ENCODE peak calls at places on chromosomes 12 and 14, in four cellular contexts. One of them, this sample, is unnamed. For H3K4me1 and H3K9me3, the result is how much of the 10 kb centered on the place peaks cover.

GRCh38 chr12:53236443-53237111 is 4.6 kb upstream of the RARG start:
- DNase-seq in esophagus squamous epithelium: no peak
- DNase-seq in heart right ventricle: no peak
- DNase-seq in Peyer's patch: no peak
- DNase-seq in this sample: no peak

GRCh38 chr14:103736546-103737431 is 21.2 kb downstream of the ZFYVE21 start:
- DNase-seq in esophagus squamous epithelium: no peak
- DNase-seq in heart right ventricle: no peak
- DNase-seq in Peyer's patch: no peak
- DNase-seq in this sample: no peak

GRCh38 chr12:106883421-106883820 is 72.3 kb upstream of the TMEM263 start:
- DNase-seq in esophagus squamous epithelium: no peak
- DNase-seq in heart right ventricle: no peak
- DNase-seq in Peyer's patch: no peak
- DNase-seq in this sample: no peak

GRCh38 chr14:102964152-102964730 is 41.8 kb downstream of the AMN start:
- DNase-seq in esophagus squamous epithelium: no peak
- DNase-seq in heart right ventricle: no peak
- DNase-seq in Peyer's patch: no peak
- DNase-seq in this sample: no peak

GRCh38 chr12:56581418-56582145 is 48.5 kb downstream of the BAZ2A start:
- DNase-seq in esophagus squamous epithelium: no peak
- DNase-seq in heart right ventricle: no peak
- DNase-seq in Peyer's patch: no peak
- DNase-seq in this sample: no peak

GRCh38 chr12:122423258-122424165 is 1.0 kb upstream of the CLIP1 start:
- DNase-seq in esophagus squamous epithelium: no peak
- DNase-seq in heart right ventricle: peak
- DNase-seq in Peyer's patch: no peak
- DNase-seq in this sample: peak

GRCh38 chr12:106097011-106097410 is 41.7 kb downstream of the NUAK1 start:
- DNase-seq in esophagus squamous epithelium: no peak
- DNase-seq in heart right ventricle: no peak
- DNase-seq in Peyer's patch: no peak
- DNase-seq in this sample: no peak

GRCh38 chr14:63487724-63488123 is 55.5 kb downstream of the PPP2R5E start:
- DNase-seq in esophagus squamous epithelium: no peak
- DNase-seq in heart right ventricle: no peak
- DNase-seq in Peyer's patch: no peak
- DNase-seq in this sample: no peak

GRCh38 chr12:121688966-121689365 is 19.5 kb upstream of the MORN3 start:
- DNase-seq in esophagus squamous epithelium: no peak
- DNase-seq in heart right ventricle: no peak
- DNase-seq in Peyer's patch: no peak
- DNase-seq in this sample: no peak

GRCh38 chr14:105248368-105249174 is at the start of gene BTBD6:
- DNase-seq in esophagus squamous epithelium: no peak
- DNase-seq in heart right ventricle: peak
- DNase-seq in Peyer's patch: peak
- DNase-seq in this sample: peak
- H3K4me1 ChIP-seq in esophagus squamous epithelium: under half
- H3K4me1 ChIP-seq in heart right ventricle: under half
- H3K4me1 ChIP-seq in Peyer's patch: under half
- H3K4me1 ChIP-seq in this sample: under half

GRCh38 chr14:22488522-22489246 is 100.3 kb downstream of the DAD1 start:
- DNase-seq in esophagus squamous epithelium: no peak
- DNase-seq in heart right ventricle: no peak
- DNase-seq in Peyer's patch: no peak
- DNase-seq in this sample: no peak
- H3K27ac ChIP-seq in esophagus squamous epithelium: no peak
- H3K27ac ChIP-seq in heart right ventricle: peak
- H3K27ac ChIP-seq in Peyer's patch: peak
- H3K27ac ChIP-seq in this sample: no peak

GRCh38 chr14:106843951-106844483 is 1317.6 kb downstream of the TMEM121 start:
- DNase-seq in esophagus squamous epithelium: no peak
- DNase-seq in heart right ventricle: no peak
- DNase-seq in Peyer's patch: peak
- DNase-seq in this sample: peak

GRCh38 chr14:106843376-106843775 is 1317.0 kb downstream of the TMEM121 start:
- DNase-seq in esophagus squamous epithelium: no peak
- DNase-seq in heart right ventricle: no peak
- DNase-seq in Peyer's patch: no peak
- DNase-seq in this sample: no peak

GRCh38 chr14:106841701-106842100 is 1315.3 kb downstream of the TMEM121 start:
- DNase-seq in esophagus squamous epithelium: no peak
- DNase-seq in heart right ventricle: no peak
- DNase-seq in Peyer's patch: no peak
- DNase-seq in this sample: no peak

GRCh38 chr14:106844608-106845285 is 1318.4 kb downstream of the TMEM121 start:
- DNase-seq in esophagus squamous epithelium: no peak
- DNase-seq in heart right ventricle: peak
- DNase-seq in Peyer's patch: peak
- DNase-seq in this sample: peak

GRCh38 chr14:106842687-106843086 is 1316.3 kb downstream of the TMEM121 start:
- DNase-seq in esophagus squamous epithelium: no peak
- DNase-seq in heart right ventricle: no peak
- DNase-seq in Peyer's patch: peak
- DNase-seq in this sample: no peak
- H3K9me3 ChIP-seq in esophagus squamous epithelium: under half
- H3K9me3 ChIP-seq in heart right ventricle: under half
- H3K9me3 ChIP-seq in Peyer's patch: under half
- H3K9me3 ChIP-seq in this sample: under half

DNA sequence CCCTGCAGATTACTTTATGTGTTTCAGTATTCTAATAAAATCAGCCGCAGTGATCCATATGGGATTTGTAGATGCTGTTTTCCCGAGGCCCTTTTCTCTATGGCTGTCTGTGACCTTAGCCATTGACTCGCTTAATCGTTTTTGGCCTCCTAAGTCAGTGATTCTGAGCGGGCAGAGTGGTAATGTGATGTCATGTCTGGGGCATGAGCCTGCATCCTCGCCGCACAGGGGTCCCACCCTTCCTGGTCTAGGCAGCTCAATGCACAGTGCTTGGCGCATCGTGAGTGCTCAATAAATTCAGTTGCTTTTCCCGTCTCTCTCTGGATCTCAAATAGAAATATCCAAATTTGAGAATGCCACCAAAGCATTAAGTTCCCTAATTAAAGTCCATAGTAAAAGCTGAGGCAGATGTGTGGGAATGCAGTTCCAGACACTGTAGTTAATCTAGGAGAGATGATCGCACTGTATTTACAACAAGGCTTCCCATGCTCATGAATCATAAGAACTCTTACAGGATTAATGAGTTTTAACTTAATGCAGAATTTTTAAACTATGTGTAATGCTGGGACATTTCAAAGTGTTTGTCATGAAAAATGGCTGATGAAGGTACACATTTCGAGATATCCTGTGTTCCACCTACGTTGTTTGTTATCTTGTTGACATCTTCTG is 29.3 kb downstream of the HMGA2 start:
- DNase-seq in esophagus squamous epithelium: no peak
- DNase-seq in heart right ventricle: no peak
- DNase-seq in Peyer's patch: no peak
- DNase-seq in this sample: no peak
- H3K4me1 ChIP-seq in esophagus squamous epithelium: under half
- H3K4me1 ChIP-seq in heart right ventricle: under half
- H3K4me1 ChIP-seq in Peyer's patch: under half
- H3K4me1 ChIP-seq in this sample: under half

GRCh38 chr12:11656550-11656949 is 7.1 kb downstream of the ETV6 start:
- DNase-seq in esophagus squamous epithelium: no peak
- DNase-seq in heart right ventricle: no peak
- DNase-seq in Peyer's patch: no peak
- DNase-seq in this sample: no peak

GRCh38 chr12:11660624-11661023 is 11.2 kb downstream of the ETV6 start:
- DNase-seq in esophagus squamous epithelium: no peak
- DNase-seq in heart right ventricle: no peak
- DNase-seq in Peyer's patch: no peak
- DNase-seq in this sample: no peak

GRCh38 chr12:11658796-11659195 is 9.3 kb downstream of the ETV6 start:
- DNase-seq in esophagus squamous epithelium: no peak
- DNase-seq in heart right ventricle: no peak
- DNase-seq in Peyer's patch: no peak
- DNase-seq in this sample: no peak

GRCh38 chr12:11654338-11654737 is 4.9 kb downstream of the ETV6 start:
- DNase-seq in esophagus squamous epithelium: no peak
- DNase-seq in heart right ventricle: no peak
- DNase-seq in Peyer's patch: no peak
- DNase-seq in this sample: no peak

DNA sequence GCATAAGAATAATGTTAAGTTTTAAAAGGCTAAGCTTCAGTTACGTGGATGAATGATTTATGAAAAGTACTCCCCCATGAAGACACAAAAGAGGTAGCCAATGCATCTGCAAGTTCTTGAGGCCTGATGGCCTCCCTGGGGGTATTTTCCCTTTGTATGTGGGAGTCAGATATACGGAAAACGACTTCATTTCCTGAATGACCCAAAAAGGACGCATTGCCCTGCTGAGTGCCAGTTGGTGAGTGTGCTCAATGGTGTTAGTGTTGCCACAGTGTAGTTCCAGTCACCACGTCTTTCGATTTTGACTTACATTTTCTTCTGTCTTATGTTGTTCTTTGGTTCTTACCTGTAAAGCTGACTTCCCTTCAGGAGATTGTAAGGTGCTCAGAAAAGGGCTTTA is 8.0 kb downstream of the ETV6 start:
- DNase-seq in esophagus squamous epithelium: no peak
- DNase-seq in heart right ventricle: no peak
- DNase-seq in Peyer's patch: no peak
- DNase-seq in this sample: no peak
- H3K27ac ChIP-seq in esophagus squamous epithelium: no peak
- H3K27ac ChIP-seq in heart right ventricle: no peak
- H3K27ac ChIP-seq in Peyer's patch: no peak
- H3K27ac ChIP-seq in this sample: no peak

GRCh38 chr12:132360906-132361777 is 31.8 kb upstream of the GALNT9 start:
- DNase-seq in esophagus squamous epithelium: no peak
- DNase-seq in heart right ventricle: no peak
- DNase-seq in Peyer's patch: peak
- DNase-seq in this sample: no peak
- H3K9me3 ChIP-seq in esophagus squamous epithelium: under half
- H3K9me3 ChIP-seq in heart right ventricle: under half
- H3K9me3 ChIP-seq in Peyer's patch: under half
- H3K9me3 ChIP-seq in this sample: under half

GRCh38 chr12:15688202-15688736 is 100.9 kb downstream of the EPS8 start:
- DNase-seq in esophagus squamous epithelium: no peak
- DNase-seq in heart right ventricle: peak
- DNase-seq in Peyer's patch: peak
- DNase-seq in this sample: peak

GRCh38 chr12:15690320-15690719 is 98.9 kb downstream of the EPS8 start:
- DNase-seq in esophagus squamous epithelium: no peak
- DNase-seq in heart right ventricle: no peak
- DNase-seq in Peyer's patch: no peak
- DNase-seq in this sample: no peak

GRCh38 chr12:15691372-15691771 is 97.8 kb downstream of the EPS8 start:
- DNase-seq in esophagus squamous epithelium: no peak
- DNase-seq in heart right ventricle: no peak
- DNase-seq in Peyer's patch: no peak
- DNase-seq in this sample: no peak

GRCh38 chr12:15688838-15689237 is 100.3 kb downstream of the EPS8 start:
- DNase-seq in esophagus squamous epithelium: no peak
- DNase-seq in heart right ventricle: no peak
- DNase-seq in Peyer's patch: no peak
- DNase-seq in this sample: no peak

DNA sequence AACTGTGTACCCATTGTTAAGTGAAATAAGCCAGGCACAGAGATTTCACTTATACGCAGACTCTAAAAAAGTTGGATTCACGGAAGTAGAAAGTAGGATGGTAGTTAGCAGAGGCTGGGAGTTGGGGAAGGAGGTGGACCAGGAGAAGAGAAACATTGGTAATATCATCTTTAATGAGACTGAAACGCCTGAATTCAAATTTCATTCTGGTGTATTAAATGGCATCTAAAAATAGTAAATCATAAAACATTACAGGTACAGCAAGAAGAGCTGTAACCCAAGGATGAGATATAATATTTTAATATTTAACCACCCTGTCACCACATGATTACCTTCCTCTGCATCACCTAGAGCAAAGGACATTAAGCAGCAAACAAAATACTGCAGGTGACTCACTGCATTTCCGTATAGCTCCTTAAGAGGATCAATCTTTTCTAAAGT is 99.4 kb downstream of the EPS8 start:
- DNase-seq in esophagus squamous epithelium: no peak
- DNase-seq in heart right ventricle: no peak
- DNase-seq in Peyer's patch: no peak
- DNase-seq in this sample: no peak
- H3K4me1 ChIP-seq in esophagus squamous epithelium: under half
- H3K4me1 ChIP-seq in heart right ventricle: under half
- H3K4me1 ChIP-seq in Peyer's patch: under half
- H3K4me1 ChIP-seq in this sample: under half

GRCh38 chr14:55053500-55053899 is 2.1 kb downstream of the MAPK1IP1L start:
- DNase-seq in esophagus squamous epithelium: no peak
- DNase-seq in heart right ventricle: no peak
- DNase-seq in Peyer's patch: no peak
- DNase-seq in this sample: no peak
- H3K27ac ChIP-seq in esophagus squamous epithelium: no peak
- H3K27ac ChIP-seq in heart right ventricle: no peak
- H3K27ac ChIP-seq in Peyer's patch: no peak
- H3K27ac ChIP-seq in this sample: no peak

DNA sequence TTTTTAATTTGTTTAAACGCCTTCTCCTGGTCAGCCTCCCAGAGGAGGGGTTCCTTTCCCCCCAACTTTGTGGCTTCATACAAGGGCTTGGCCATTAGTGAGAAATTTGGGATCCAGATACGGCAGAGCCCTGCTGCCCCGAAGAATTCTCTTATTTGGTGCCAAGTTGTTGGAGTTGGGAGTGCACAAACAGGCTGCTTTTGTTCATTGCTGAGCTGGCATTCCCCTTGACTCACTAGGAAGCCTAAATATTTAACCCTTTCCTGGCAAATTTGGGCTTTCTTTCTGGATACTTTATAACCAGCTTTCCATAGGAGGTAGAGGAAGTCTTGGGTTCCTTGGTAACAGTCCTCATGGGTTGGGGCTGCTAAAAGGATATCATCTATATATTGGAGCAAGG is 10.3 kb upstream of the ADAM21 start:
- DNase-seq in esophagus squamous epithelium: no peak
- DNase-seq in heart right ventricle: no peak
- DNase-seq in Peyer's patch: no peak
- DNase-seq in this sample: no peak
- H3K9me3 ChIP-seq in esophagus squamous epithelium: under half
- H3K9me3 ChIP-seq in heart right ventricle: under half
- H3K9me3 ChIP-seq in Peyer's patch: under half
- H3K9me3 ChIP-seq in this sample: under half

DNA sequence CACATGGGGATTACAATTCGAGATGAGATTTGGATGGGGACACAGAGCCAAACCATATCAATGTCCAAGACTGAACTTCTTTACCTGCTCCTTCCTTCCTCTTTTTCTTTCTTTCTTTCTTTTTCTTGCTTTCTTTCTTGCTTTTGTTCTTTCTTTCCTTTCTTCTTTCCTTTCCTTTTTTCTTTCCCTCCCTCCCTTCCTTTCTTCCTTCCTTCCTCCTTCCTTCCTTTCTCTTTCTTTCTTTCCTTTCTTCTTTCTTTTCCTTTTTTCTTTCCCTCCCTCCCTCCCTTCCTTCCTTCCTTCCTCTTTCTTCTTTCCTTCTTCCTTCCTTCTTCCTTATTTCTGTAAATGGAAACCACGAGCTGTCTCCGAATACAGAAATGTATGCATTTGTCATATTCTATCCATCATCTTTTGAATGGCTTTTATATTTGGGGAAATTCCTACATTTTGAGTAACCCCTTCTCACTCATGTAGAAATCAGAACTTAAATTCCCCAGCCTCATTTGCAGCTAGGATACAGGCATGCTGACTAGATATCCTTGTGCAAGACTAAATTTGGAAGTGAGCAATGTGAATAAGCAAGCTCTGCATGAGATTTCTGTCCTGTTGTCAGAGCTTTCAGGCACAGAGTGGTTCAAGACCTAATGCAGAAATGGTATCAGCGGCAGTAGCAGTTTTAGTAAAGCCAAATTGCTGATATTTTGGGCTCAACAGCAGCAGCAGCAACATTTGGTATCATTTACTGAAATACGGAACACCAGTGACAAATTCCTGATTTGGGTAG is 11.5 kb downstream of the GPR33 start:
- DNase-seq in esophagus squamous epithelium: no peak
- DNase-seq in heart right ventricle: no peak
- DNase-seq in Peyer's patch: no peak
- DNase-seq in this sample: no peak
- H3K4me1 ChIP-seq in esophagus squamous epithelium: under half
- H3K4me1 ChIP-seq in heart right ventricle: under half
- H3K4me1 ChIP-seq in Peyer's patch: under half
- H3K4me1 ChIP-seq in this sample: under half

This sample was measured in colonic mucosa.